ENCODE peak calls at places on chromosomes 6 and 20, in nine cellular contexts. C is NCI-H1092, L is lower leg skin, O is Right ventricle myocardium superior, F is Calu3, M is tibial nerve, X is NCI-H460, Z is mucosa of descending colon, P is BJ. A is an unnamed sample.

GRCh38 chr6:144712541-144712940 is 427.4 kb downstream of the UTRN start:
- DNase-seq in C (no peak), O (no peak), P (no peak), X (no peak), L (no peak), F (no peak), Z (no peak), M (no peak), A (no peak)

GRCh38 chr6:31114970-31115849 is 610 bp downstream of the PSORS1C1 start:
- DNase-seq in P (no peak), F (peak; percentile 73), O (no peak), M (no peak), Z (no peak), X (peak; percentile 50), C (no peak), L (no peak), A (no peak)

GRCh38 chr20:32524871-32525501 is 60.1 kb downstream of the NOL4L start:
- DNase-seq in F (peak; percentile 38), P (no peak), C (peak; percentile 58), O (peak; percentile 88), M (peak; percentile 53), L (peak; percentile 56), X (no peak), Z (no peak), A (peak; percentile 32)

GRCh38 chr6:113585246-113585645 is 271.9 kb upstream of the MARCKS start:
- DNase-seq in C (no peak), F (no peak), X (no peak), O (no peak), P (no peak), Z (no peak), L (no peak), M (no peak), A (no peak)

GRCh38 chr6:7761047-7761446 is 35.1 kb downstream of the BMP6 start:
- DNase-seq in L (no peak), X (no peak), F (no peak), P (no peak), M (no peak), C (no peak), O (no peak), Z (no peak), A (no peak)

GRCh38 chr6:76555090-76555489 is 482.6 kb upstream of the IMPG1 start:
- DNase-seq in P (no peak), F (no peak), C (no peak), O (no peak), X (no peak), M (no peak), Z (no peak), L (no peak), A (no peak)

GRCh38 chr6:4030672-4031071 is 48.3 kb downstream of the FAM217A start:
- DNase-seq in M (no peak), Z (no peak), F (no peak), P (no peak), C (no peak), X (no peak), L (no peak), O (no peak), A (no peak)

GRCh38 chr20:34586488-34587163 is 28.1 kb downstream of the MAP1LC3A start:
- DNase-seq in L (no peak), P (no peak), O (no peak), X (no peak), M (no peak), C (no peak), F (no peak), Z (no peak), A (no peak)

GRCh38 chr20:62220666-62221568 is 839 bp upstream of the HRH3 start:
- DNase-seq in F (no peak), Z (no peak), O (no peak), M (no peak), L (no peak), C (no peak), P (no peak), X (no peak), A (no peak)

GRCh38 chr6:100633096-100633766 is 168.5 kb upstream of the SIM1 start:
- DNase-seq in F (peak; percentile 35), M (no peak), C (no peak), Z (no peak), L (no peak), X (peak; percentile 41), P (peak; percentile 69), O (no peak), A (peak; percentile 84)

GRCh38 chr6:8229913-8230312 is 127.6 kb upstream of the EEF1E1 start:
- DNase-seq in C (no peak), M (no peak), O (no peak), P (no peak), F (no peak), L (no peak), Z (no peak), X (no peak), A (no peak)

GRCh38 chr6:108009894-108010293 is 51.9 kb upstream of the SEC63 start:
- DNase-seq in F (no peak), P (no peak), X (no peak), O (no peak), M (no peak), C (no peak), Z (no peak), L (no peak), A (no peak)

GRCh38 chr6:142671791-142672190 is 273.2 kb downstream of the HIVEP2 start:
- DNase-seq in P (no peak), L (no peak), Z (no peak), X (no peak), F (no peak), C (no peak), O (no peak), M (no peak), A (no peak)

GRCh38 chr6:161254754-161255253 is 19.1 kb downstream of the AGPAT4 start:
- DNase-seq in M (no peak), P (no peak), O (no peak), X (no peak), C (no peak), Z (no peak), L (no peak), F (no peak), A (no peak)

GRCh38 chr6:125316621-125317020 is 14.9 kb upstream of the HDDC2 start:
- DNase-seq in C (no peak), L (no peak), P (no peak), Z (no peak), F (no peak), M (no peak), X (no peak), O (no peak), A (no peak)